ENCODE peak calls at places on chromosomes 2 and 18, in six cellular contexts. Q is stimulated activated CD4-positive, alpha-beta T cell treated with anti-CD3 and anti-CD28 coated beads, Interleukin-1b, Interleukin-23, amount 100 ng/mL, for 24 hours; F is iris pigment epithelial cell; U is posterior cingulate gyrus; C is GM06990; Z is stomach. H is an unnamed sample.

GRCh38 chr18:73283788-73284187 is 416.0 kb upstream of the NETO1 start:
- DNase-seq in Q (no peak), F (peak), U (no peak), C (no peak), Z (no peak), H (no peak)

GRCh38 chr2:206085742-206086445 is at the start of gene INO80D:
- DNase-seq in Q (peak), F (peak), U (peak), C (peak), Z (peak), H (peak)

GRCh38 chr2:196592912-196593881 is 46.3 kb upstream of the CCDC150 start:
- DNase-seq in Q (no peak), F (peak), U (peak), C (peak), Z (no peak), H (peak)

GRCh38 chr2:239160226-239161143 is 240.3 kb downstream of the HDAC4 start:
- DNase-seq in Q (no peak), F (no peak), U (peak), C (no peak), Z (peak), H (no peak)

GRCh38 chr2:71608034-71608433 is 154.7 kb downstream of the DYSF start:
- DNase-seq in Q (no peak), F (no peak), U (no peak), C (no peak), Z (peak), H (no peak)

GRCh38 chr2:160516547-160517365 is 23.1 kb upstream of the RBMS1 start:
- DNase-seq in Q (no peak), F (peak), U (no peak), C (no peak), Z (no peak), H (no peak)

GRCh38 chr2:207180741-207181140 is 15.0 kb upstream of the KLF7 start:
- DNase-seq in Q (no peak), F (peak), U (no peak), C (no peak), Z (no peak), H (no peak)

GRCh38 chr2:239368906-239369584 is 31.8 kb downstream of the HDAC4 start:
- DNase-seq in Q (no peak), F (no peak), U (peak), C (peak), Z (no peak), H (no peak)

GRCh38 chr2:131121464-131121863 is 16.3 kb downstream of the PLEKHB2 start:
- DNase-seq in Q (no peak), F (peak), U (no peak), C (no peak), Z (no peak), H (no peak)

GRCh38 chr2:219243291-219243761 is 1.9 kb downstream of the GLB1L start:
- DNase-seq in Q (no peak), F (peak), U (no peak), C (no peak), Z (no peak), H (no peak)

GRCh38 chr2:173210270-173211196 is 134.9 kb downstream of the MAP3K20 start:
- DNase-seq in Q (peak), F (peak), U (no peak), C (no peak), Z (peak), H (peak)

GRCh38 chr2:19035238-19035637 is 323.2 kb downstream of the OSR1 start:
- DNase-seq in Q (no peak), F (peak), U (no peak), C (no peak), Z (no peak), H (no peak)

GRCh38 chr18:74623047-74623816 is 25.6 kb downstream of the ZNF407 start:
- DNase-seq in Q (no peak), F (peak), U (no peak), C (no peak), Z (no peak), H (no peak)

GRCh38 chr2:161729-162128 is 102.1 kb downstream of the SH3YL1 start:
- DNase-seq in Q (no peak), F (no peak), U (no peak), C (no peak), Z (no peak), H (no peak)

H was measured in KBM-7.